ENCODE peak calls at places on chromosome 19, in six cellular contexts. I is colonic mucosa; A is adrenal gland; P is neuronal stem cell; G is brain microvascular endothelial cell; Q is effector memory CD4-positive, alpha-beta T cell. N is an unnamed sample. For H3K27me3 and H3K36me3, the result is how much of the 10 kb centered on the place peaks cover.

GRCh38 chr19:28324275-28325060 is 888.5 kb downstream of the UQCRFS1 start:
- DNase-seq in Q (no peak), A (no peak), P (no peak), I (no peak), G (no peak), N (no peak)

GRCh38 chr19:45774765-45775164 is 5.7 kb upstream of the SIX5 start:
- DNase-seq in Q (no peak), I (peak), G (no peak), A (no peak), P (no peak), N (no peak)

GRCh38 chr19:2469102-2469914 is 6.6 kb upstream of the GADD45B start:
- DNase-seq in A (peak), Q (no peak), G (peak), P (no peak), I (no peak), N (no peak)

GRCh38 chr19:35963514-35963913 is 27.3 kb downstream of the LRFN3 start:
- DNase-seq in P (peak), G (peak), I (no peak), Q (no peak), A (peak), N (peak)

GRCh38 chr19:14404322-14404721 is 14.8 kb downstream of the DDX39A start:
- DNase-seq in A (no peak), I (no peak), Q (no peak), P (no peak), G (no peak), N (no peak)

GRCh38 chr19:489418-490196 is 6.7 kb upstream of the MADCAM1 start:
- DNase-seq in P (no peak), I (no peak), Q (no peak), G (no peak), A (no peak), N (no peak)

GRCh38 chr19:1227655-1228054 is 10.2 kb downstream of the CBARP start:
- DNase-seq in P (no peak), G (no peak), A (no peak), Q (no peak), I (peak), N (no peak)

GRCh38 chr19:55923556-55923955 is 8.6 kb downstream of the NLRP13 start:
- DNase-seq in A (no peak), G (no peak), I (no peak), P (no peak), Q (no peak), N (no peak)

GRCh38 chr19:32302778-32303177 is 42.6 kb upstream of the ZNF507 start:
- DNase-seq in I (no peak), P (no peak), A (no peak), Q (no peak), G (no peak), N (no peak)

GRCh38 chr19:10118960-10119359 is 739 bp downstream of the EIF3G start:
- DNase-seq in A (peak), I (no peak), P (no peak), G (no peak), Q (no peak), N (no peak)

GRCh38 chr19:10126213-10126639 is 6.5 kb upstream of the EIF3G start:
- DNase-seq in A (no peak), G (no peak), I (no peak), P (no peak), Q (no peak), N (no peak)

GRCh38 chr19:10124429-10124828 is 4.7 kb upstream of the EIF3G start:
- DNase-seq in G (no peak), Q (no peak), A (no peak), P (no peak), I (no peak), N (no peak)

GRCh38 chr19:10120538-10121198 is 969 bp upstream of the EIF3G start:
- DNase-seq in P (no peak), I (no peak), A (no peak), G (peak), Q (no peak), N (no peak)

DNA sequence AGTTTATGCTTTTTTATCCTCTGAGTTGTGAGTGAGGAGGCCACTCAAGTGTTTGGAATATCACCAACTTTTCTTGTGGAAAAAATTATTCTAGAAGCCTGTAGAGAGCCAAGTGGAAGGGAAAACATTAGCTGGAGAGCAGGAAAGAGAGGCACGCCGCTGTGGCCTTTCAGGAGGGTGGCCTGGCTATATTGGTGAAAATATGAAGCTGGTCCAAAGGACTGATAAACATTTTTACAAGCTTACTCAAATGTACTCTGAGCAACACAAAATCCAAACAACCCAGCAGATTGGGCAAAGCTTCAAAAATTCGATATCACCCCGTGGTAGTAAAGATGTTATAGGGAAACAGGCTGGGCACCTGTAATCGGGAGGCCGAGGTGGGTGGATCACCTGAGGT is 2.4 kb upstream of the EIF3G start:
- DNase-seq in I (no peak), G (no peak), P (no peak), A (no peak), Q (no peak), N (no peak)
- H3K27ac ChIP-seq in I (no peak), G (no peak), P (no peak), A (no peak), Q (no peak), N (no peak)

DNA sequence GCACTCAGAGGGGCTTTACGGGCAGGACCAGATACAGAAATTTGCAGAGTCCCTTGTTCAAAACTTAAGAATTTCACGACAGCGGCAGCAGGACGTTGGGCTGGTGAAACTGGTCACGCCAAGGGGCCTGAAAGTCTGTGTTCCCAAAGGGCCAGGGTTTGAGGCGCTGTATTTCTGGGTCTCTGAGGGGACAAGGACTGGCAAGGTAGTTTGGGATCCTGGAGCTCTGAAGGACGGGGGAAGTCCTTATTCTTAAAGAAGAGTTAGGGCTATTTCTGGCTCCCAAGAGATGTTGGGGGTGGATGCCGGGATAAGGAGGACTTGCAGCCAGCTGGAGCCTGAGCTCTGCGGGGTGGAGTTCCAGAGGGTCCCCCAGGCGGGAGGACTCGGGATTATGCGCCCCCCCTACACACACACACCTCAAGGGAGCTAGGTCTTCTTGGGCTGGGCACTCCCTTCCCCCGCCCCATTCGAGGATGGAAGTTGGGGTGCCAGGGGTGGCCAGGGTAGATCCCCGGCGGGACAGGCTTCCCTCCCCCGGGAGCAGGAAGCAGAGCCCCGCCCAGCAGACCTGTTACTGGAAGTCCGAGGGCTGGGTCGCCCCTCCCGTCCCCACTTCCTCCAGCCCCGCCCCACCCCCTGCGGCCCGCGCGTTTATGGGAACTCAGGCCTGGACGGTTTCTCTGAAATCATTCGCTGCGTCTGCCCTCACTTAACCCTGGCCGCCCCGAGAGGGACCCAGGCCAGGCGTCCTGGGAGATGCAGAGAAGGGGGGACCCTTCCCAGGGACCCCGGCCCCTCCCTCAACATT is 5.6 kb downstream of the BCL3 start:
- DNase-seq in Q (peak), A (peak), P (no peak), G (peak), I (peak), N (peak)
- H3K27me3 ChIP-seq in Q (under half), A (under half), P (half or more), G (under half), I (under half), N (under half)

GRCh38 chr19:39472746-39473442 is 7.7 kb upstream of the TIMM50 start:
- DNase-seq in Q (no peak), A (no peak), G (no peak), P (no peak), I (no peak), N (no peak)

GRCh38 chr19:39471756-39472536 is 8.7 kb upstream of the TIMM50 start:
- DNase-seq in A (no peak), Q (no peak), G (no peak), P (no peak), I (no peak), N (no peak)

GRCh38 chr19:39473443-39473960 is 7.1 kb upstream of the TIMM50 start:
- DNase-seq in Q (no peak), G (no peak), P (no peak), A (no peak), I (no peak), N (no peak)

GRCh38 chr19:39475748-39476147 is 4.9 kb upstream of the TIMM50 start:
- DNase-seq in G (no peak), Q (no peak), P (no peak), A (no peak), I (no peak), N (peak)

DNA sequence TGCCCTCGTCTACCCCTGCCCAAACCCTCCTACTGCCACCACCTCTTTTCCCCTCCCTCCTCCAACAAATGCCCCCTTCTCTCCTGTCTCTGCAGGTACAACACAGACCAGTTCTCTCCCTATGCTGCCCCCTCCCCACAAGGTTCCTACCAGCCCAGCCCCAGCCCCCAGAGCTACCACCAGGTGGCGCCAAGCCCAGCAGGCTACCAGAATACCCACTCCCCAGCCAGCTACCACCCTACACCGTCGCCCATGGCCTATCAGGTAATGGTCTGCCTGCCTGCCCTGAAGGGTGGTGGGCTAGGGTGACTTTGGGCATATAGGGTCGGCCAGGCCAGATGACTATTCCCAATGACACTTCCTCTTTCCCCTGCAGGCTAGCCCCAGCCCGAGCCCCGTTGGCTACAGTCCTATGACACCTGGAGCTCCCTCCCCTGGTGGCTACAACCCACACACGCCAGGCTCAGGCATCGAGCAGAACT is 6.5 kb upstream of the TIMM50 start:
- DNase-seq in I (peak), P (peak), Q (peak), A (peak), G (peak), N (peak)
- H3K36me3 ChIP-seq in I (under half), P (half or more), Q (half or more), A (under half), G (half or more), N (under half)

GRCh38 chr19:58585442-58586130 is 12.5 kb upstream of the MZF1 start:
- DNase-seq in I (no peak), G (no peak), P (no peak), Q (no peak), A (peak), N (no peak)
- H3K27ac ChIP-seq in I (no peak), G (no peak), P (no peak), Q (no peak), A (no peak), N (no peak)

DNA sequence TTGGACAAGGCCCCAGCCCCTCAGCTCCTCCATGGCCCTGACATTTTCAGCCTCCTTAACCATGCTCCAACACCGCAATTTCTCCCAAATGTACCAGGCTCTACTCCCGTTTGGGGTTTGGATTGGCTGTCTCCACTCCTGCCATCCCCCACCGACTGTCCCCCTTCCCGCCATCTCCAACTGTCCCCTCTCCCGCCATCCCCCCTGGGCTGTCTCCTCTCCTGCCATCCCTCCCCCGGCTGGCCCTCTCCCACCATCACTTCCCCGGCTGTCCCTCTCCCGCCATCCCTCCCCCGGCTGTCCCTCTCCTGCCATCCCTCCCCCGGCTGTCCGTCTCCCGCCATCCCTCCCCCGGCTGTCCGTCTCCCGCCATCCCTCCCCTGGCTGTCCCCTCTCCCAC is 5.4 kb downstream of the BCAT2 start:
- DNase-seq in G (no peak), I (no peak), A (no peak), Q (no peak), P (no peak), N (no peak)
- H3K27me3 ChIP-seq in G (under half), I (under half), A (under half), Q (under half), P (under half), N (under half)

DNA sequence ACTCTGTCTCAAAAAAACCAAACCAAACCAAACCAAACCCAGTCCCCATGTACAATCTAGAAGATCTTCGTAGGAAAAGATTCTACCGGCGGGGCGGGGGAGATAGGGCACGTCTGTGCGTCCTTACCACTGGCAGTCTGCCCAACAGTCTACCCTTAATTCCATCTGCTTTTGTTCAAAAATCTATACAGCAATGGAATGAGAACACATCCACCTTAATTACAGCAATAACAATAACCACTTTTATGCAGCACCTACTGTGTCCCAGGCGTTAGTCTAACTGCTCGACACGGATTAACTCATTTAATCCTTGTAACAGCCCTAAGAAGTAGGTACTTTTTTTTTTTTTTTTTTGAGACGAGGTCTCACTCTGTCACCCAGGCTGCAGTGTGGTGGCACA is 2.5 kb upstream of the ATF5 start:
- DNase-seq in I (no peak), P (no peak), Q (no peak), G (no peak), A (no peak), N (no peak)
- H3K36me3 ChIP-seq in I (under half), P (half or more), Q (under half), G (under half), A (under half), N (under half)

N was measured in heart right ventricle.